ENCODE peak calls at places on chromosome 11, in ten cellular contexts. Q is neural progenitor cell, T is epithelial cell of esophagus, V is tibial artery, S is thoracic aorta, P is uterus, E is AG04449, A is astrocyte of the spinal cord, X is endothelial cell of umbilical vein, W is left ventricle myocardium inferior. Y is an unnamed sample.

GRCh38 chr11:46901156-46901555 is 17.2 kb downstream of the LRP4 start:
- DNase-seq in T (peak; percentile 73), W (no peak), X (no peak), E (no peak), A (no peak), S (no peak), P (no peak), Q (no peak), V (no peak), Y (no peak)

GRCh38 chr11:33103836-33104235 is 57.4 kb downstream of the CSTF3 start:
- DNase-seq in X (no peak), E (no peak), W (no peak), P (no peak), T (no peak), Q (no peak), V (no peak), A (no peak), S (no peak), Y (no peak)

GRCh38 chr11:118259138-118259537 is 5.0 kb downstream of the MPZL2 start:
- DNase-seq in V (no peak), A (no peak), P (no peak), S (no peak), T (no peak), W (no peak), X (no peak), Q (no peak), E (no peak), Y (no peak)

GRCh38 chr11:47768090-47768620 is 1.0 kb upstream of the FNBP4 start:
- DNase-seq in T (peak; percentile 69), P (peak; percentile 45), X (peak; percentile 94), E (no peak), Q (peak; percentile 33), A (peak; percentile 68), W (peak; percentile 78), V (peak; percentile 70), S (no peak), Y (peak; percentile 83)

GRCh38 chr11:110026823-110027626 is 66.2 kb upstream of the ZC3H12C start:
- DNase-seq in A (no peak), V (peak; percentile 54), T (no peak), P (no peak), E (no peak), S (no peak), Q (no peak), X (no peak), W (no peak), Y (no peak)

GRCh38 chr11:71139516-71140205 is 112.7 kb downstream of the SHANK2 start:
- DNase-seq in W (peak; percentile 63), T (peak; percentile 30), P (no peak), Q (peak; percentile 13), E (no peak), A (peak; percentile 22), V (peak; percentile 25), S (no peak), X (no peak), Y (no peak)

GRCh38 chr11:8227156-8228152 is 36.2 kb downstream of the LMO1 start:
- DNase-seq in A (no peak), P (no peak), V (no peak), X (no peak), W (no peak), S (no peak), E (no peak), T (peak; percentile 98), Q (no peak), Y (no peak)

GRCh38 chr11:28142724-28143123 is 34.5 kb downstream of the METTL15 start:
- DNase-seq in E (no peak), W (no peak), Q (no peak), S (no peak), X (no peak), T (no peak), P (no peak), A (no peak), V (no peak), Y (no peak)

GRCh38 chr11:78213526-78214330 is 25.0 kb downstream of the USP35 start:
- DNase-seq in P (no peak), E (no peak), A (peak; percentile 48), T (no peak), V (no peak), S (no peak), X (peak; percentile 31), Q (no peak), W (peak; percentile 12), Y (peak; percentile 57)

GRCh38 chr11:1303196-1303821 is 6.1 kb downstream of the TOLLIP start:
- DNase-seq in P (peak; percentile 14), W (no peak), X (peak; percentile 17), Q (peak; percentile 57), S (no peak), T (peak; percentile 85), E (no peak), V (no peak), A (no peak), Y (no peak)

GRCh38 chr11:2413735-2414579 is 13.4 kb downstream of the TSSC4 start:
- DNase-seq in V (no peak), S (no peak), P (no peak), Q (no peak), X (no peak), W (no peak), T (no peak), E (no peak), A (no peak), Y (no peak)

GRCh38 chr11:2416765-2417164 is 16.2 kb downstream of the TSSC4 start:
- DNase-seq in E (no peak), A (no peak), T (no peak), V (no peak), P (no peak), S (no peak), Q (no peak), W (no peak), X (no peak), Y (no peak)

GRCh38 chr11:2415171-2415570 is 14.6 kb downstream of the TSSC4 start:
- DNase-seq in X (no peak), T (no peak), W (no peak), Q (no peak), P (no peak), V (no peak), E (no peak), A (no peak), S (no peak), Y (no peak)

GRCh38 chr11:2414616-2415015 is 14.1 kb downstream of the TSSC4 start:
- DNase-seq in S (no peak), A (no peak), Q (no peak), P (no peak), V (no peak), T (no peak), E (no peak), W (no peak), X (no peak), Y (no peak)

GRCh38 chr11:2415601-2416380 is 15.2 kb downstream of the TSSC4 start:
- DNase-seq in P (no peak), S (no peak), E (no peak), X (no peak), V (no peak), A (no peak), Q (no peak), T (no peak), W (no peak), Y (no peak)
- TF ChIP-seq CTCF in P (no peak), S (no peak), E (no peak), X (no peak), V (no peak), A (peak; percentile 2), Q (peak; percentile 6), T (no peak), W (no peak), Y (no peak)

GRCh38 chr11:75637998-75638397 is 30.8 kb downstream of the MAP6 start:
- DNase-seq in W (no peak), X (no peak), Q (no peak), V (no peak), S (no peak), A (no peak), T (no peak), E (no peak), P (no peak), Y (no peak)
- H3K4me3 ChIP-seq in W (no peak overlapping the region), X (no peak overlapping the region), Q (no peak overlapping the region), V (no peak overlapping the region), S (no peak overlapping the region), A (no peak overlapping the region), T (no peak overlapping the region), E (no peak overlapping the region), P (no peak overlapping the region), Y (no peak overlapping the region)

DNA sequence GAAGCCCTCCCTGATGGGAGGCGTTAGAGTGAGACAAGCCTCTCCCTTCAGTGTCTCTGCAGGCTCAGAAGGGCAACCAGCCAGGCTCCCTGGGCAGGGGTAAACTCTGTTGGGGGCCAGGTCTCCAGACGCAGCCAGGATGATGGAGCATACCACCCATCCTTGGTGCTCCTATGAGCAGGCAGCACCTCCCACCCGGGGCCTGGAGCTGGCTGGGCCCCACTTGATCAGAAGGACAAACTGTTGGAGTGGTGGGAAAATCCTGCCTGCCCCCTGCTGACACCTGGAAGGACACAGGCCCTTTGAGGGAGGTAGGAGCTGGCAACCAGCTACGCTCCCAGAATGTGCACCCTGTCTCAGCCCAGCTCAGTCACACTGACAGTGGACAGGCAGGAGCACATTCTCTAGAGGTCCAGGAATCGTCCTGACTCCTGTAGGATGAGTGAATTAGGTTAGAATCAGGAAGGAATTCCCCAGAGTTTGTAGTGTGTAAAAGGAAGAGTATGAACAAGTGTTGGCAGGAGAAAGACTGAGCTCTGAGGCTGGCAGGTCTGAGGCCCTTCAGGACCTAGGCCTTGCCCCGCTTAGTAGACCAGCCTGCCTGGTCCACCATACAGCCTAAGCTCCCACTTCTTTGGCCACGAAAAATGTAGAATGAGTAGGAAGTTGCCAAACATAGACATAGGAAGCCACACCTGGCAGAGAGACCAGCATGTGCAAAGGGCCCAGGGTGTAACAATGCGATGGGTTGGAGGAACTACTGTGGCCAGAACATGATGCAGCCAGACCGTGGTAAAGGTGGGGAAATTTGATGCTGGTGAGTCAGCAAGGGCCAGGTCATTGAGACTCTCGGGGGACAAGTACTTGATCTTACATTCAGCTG is 19.1 kb downstream of the ARHGEF17 start:
- DNase-seq in E (no peak), X (no peak), Q (no peak), A (peak; percentile 42), P (no peak), V (no peak), S (no peak), W (no peak), T (peak; percentile 22), Y (peak; percentile 82)
- TF ChIP-seq CTCF in E (no peak), X (no peak), Q (no peak), A (no peak), P (no peak), V (no peak), S (no peak), W (no peak), T (no peak), Y (no peak)

DNA sequence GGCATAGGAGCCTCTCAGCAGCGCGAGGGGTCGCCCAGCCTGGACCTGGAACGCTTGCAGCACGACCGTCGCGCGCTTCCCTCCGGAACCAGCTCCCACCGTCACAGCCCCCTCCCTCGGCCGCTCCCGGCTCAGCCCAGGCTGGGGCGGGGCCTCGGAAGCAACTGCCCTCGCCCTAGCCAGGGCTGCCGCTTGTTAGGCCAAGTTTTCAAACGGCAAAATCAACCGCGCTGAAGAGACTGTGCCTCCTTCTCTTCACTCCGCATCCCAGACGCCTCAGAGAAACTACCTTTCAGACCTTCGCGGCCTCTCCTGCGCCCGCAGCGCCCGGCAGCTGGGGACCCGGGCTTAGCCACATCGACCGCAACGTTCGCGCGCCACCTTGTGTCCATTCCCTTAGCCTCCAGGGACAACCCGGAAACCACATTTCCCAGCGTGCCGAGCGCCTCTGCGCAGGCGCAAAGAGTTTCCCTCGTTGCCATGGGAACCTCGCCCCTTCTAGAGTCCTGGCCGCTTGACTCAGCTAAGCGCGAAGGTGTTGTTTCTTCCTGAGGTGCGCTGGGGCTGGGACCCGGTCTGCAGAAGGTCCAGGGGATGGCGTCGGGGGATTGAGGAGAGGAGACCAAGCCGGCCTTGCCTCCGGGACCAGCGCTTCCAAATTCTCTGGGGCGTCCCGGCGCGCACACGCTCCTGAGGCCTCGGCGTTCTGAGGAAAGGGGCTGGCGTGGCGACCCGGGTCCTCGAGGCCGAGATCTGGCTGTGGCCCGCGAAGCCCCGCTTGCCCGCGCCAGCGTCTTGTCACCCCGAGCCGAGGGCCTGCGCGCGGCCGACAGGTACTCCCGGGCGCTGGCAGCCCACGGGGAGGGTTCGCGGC is 14.3 kb downstream of the SSH3 start:
- DNase-seq in P (peak; percentile 97), V (peak; percentile 94), Q (peak; percentile 100), E (peak; percentile 53), A (peak; percentile 94), X (peak; percentile 96), W (peak; percentile 95), S (peak; percentile 85), T (peak; percentile 94), Y (peak; percentile 94)
- H3K4me3 ChIP-seq in P (peak overlapping the region; percentile 89), V (peak overlapping the region; percentile 78), Q (peak overlapping the region; percentile 65), E (peak overlapping the region; percentile 96), A (peak overlapping the region; percentile 86), X (peak overlapping the region; percentile 60), W (peak overlapping the region; percentile 83), S (peak overlapping the region; percentile 82), T (peak overlapping the region; percentile 83), Y (peak overlapping the region; percentile 88)